ENCODE peak calls at places on chromosomes 12 and 14, in four cellular contexts. I is tibial nerve, R is suprapubic skin, J is retinal pigment epithelial cell. D is an unnamed sample.

GRCh38 chr12:47816646-47817271 is 2.9 kb downstream of the HDAC7 start:
- DNase-seq in R (no peak), I (no peak), J (no peak), D (no peak)

GRCh38 chr12:55057466-55057865 is 37.7 kb downstream of the NEUROD4 start:
- DNase-seq in J (no peak), I (no peak), R (no peak), D (no peak)

GRCh38 chr12:126337556-126337955 is 1272.3 kb downstream of the AACS start:
- DNase-seq in J (peak; percentile 18), R (no peak), I (no peak), D (no peak)

GRCh38 chr12:131098178-131098981 is 144.7 kb downstream of the ADGRD1 start:
- DNase-seq in R (peak; percentile 69), J (no peak), I (no peak), D (no peak)

GRCh38 chr12:93698307-93699092 is 21.3 kb downstream of the CRADD start:
- DNase-seq in R (no peak), J (no peak), I (no peak), D (no peak)

GRCh38 chr12:52992699-52993557 is 13.3 kb upstream of the EIF4B start:
- DNase-seq in R (peak; percentile 45), I (no peak), J (no peak), D (no peak)

GRCh38 chr12:5535531-5535930 is 103.6 kb downstream of the NTF3 start:
- DNase-seq in J (no peak), I (no peak), R (no peak), D (no peak)

GRCh38 chr12:2785017-2785416 is 9.8 kb upstream of the FKBP4 start:
- DNase-seq in R (peak; percentile 37), I (no peak), J (no peak), D (no peak)

GRCh38 chr12:32126720-32127119 is 20.1 kb downstream of the BICD1 start:
- DNase-seq in I (no peak), J (peak; percentile 61), R (no peak), D (no peak)

GRCh38 chr12:99392091-99392850 is 255.3 kb upstream of the GARIN6 start:
- DNase-seq in I (no peak), R (no peak), J (no peak), D (no peak)

GRCh38 chr14:69933623-69934275 is 54.5 kb downstream of the SMOC1 start:
- DNase-seq in I (no peak), R (no peak), J (no peak), D (no peak)

GRCh38 chr14:55062517-55063351 is 11.3 kb downstream of the MAPK1IP1L start:
- DNase-seq in J (no peak), I (no peak), R (no peak), D (no peak)

GRCh38 chr14:61344437-61345143 is 23.2 kb downstream of the PRKCH start:
- DNase-seq in R (no peak), I (no peak), J (no peak), D (no peak)

GRCh38 chr14:21024668-21025373 is at the start of gene NDRG2:
- DNase-seq in I (peak; percentile 72), J (no peak), R (peak; percentile 90), D (peak; percentile 74)

GRCh38 chr14:59337151-59337611 is 128.0 kb downstream of the GPR135 start:
- DNase-seq in R (peak; percentile 84), J (no peak), I (peak; percentile 67), D (no peak)

GRCh38 chr14:51341338-51341737 is 101.3 kb downstream of the TMX1 start:
- DNase-seq in J (no peak), R (no peak), I (no peak), D (no peak)

GRCh38 chr14:101196795-101197590 is 293.5 kb upstream of the RTL1 start:
- DNase-seq in R (peak; percentile 80), I (peak; percentile 20), J (no peak), D (peak; percentile 17)

GRCh38 chr14:90580381-90581335 is 183.8 kb downstream of the CALM1 start:
- DNase-seq in J (no peak), R (no peak), I (no peak), D (no peak)

GRCh38 chr12:66662729-66663128 is 16.1 kb downstream of the GRIP1 start:
- DNase-seq in I (no peak), J (peak; percentile 62), R (no peak), D (no peak)

GRCh38 chr12:104121001-104121400 is 17.0 kb downstream of the NFYB start:
- DNase-seq in J (peak; percentile 38), I (no peak), R (no peak), D (no peak)

GRCh38 chr14:105888784-105889665 is 362.6 kb downstream of the TMEM121 start:
- DNase-seq in I (no peak), R (peak; percentile 49), J (no peak), D (no peak)

GRCh38 chr12:98645572-98646067 is 530 bp downstream of the APAF1 start:
- DNase-seq in J (no peak), I (peak; percentile 23), R (no peak), D (no peak)

GRCh38 chr12:98743362-98743953 is 98.4 kb downstream of the APAF1 start:
- DNase-seq in R (no peak), J (no peak), I (no peak), D (no peak)

GRCh38 chr14:73774244-73774575 is 60.0 kb upstream of the PNMA1 start:
- DNase-seq in I (no peak), J (no peak), R (no peak), D (no peak)

DNA sequence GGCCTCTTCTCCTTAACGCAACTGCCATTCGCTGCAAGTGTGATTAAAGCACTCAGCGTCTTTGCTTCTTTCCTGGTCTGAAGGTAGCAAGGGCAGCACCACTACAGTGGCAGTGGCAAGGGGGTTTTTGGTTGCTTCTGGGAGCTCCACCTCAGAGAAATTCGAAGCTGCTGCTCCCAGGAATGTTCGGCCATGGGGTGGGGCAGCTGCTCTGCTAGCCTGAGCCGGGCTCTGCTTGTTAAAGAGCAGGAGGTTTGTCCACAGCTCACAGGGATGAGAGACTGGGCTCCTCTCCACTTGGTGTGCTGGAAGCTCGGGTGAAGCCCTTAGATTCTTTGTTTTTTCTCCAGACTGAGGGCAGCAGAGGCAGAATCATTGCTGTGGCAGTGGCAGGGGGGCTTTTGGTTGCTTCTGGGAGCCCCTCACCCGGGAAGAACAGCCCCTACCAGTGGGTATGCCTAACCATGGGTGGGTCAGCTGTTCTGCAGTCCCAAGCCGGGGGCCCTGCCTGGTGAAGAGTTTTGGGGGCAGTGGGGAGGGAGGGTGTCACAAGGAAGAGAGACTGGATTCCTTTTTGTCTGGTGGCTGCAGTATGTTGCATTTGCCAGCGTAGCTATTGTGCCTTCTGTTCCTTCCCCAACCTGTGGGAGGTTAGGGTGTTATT is 340.2 kb downstream of the AEBP2 start:
- DNase-seq in J (no peak), R (no peak), I (no peak), D (no peak)
- TF ChIP-seq CTCF in J (no peak), R (no peak), I (no peak), D (no peak)

GRCh38 chr12:88594780-88595179 is 14.5 kb upstream of the KITLG start:
- DNase-seq in J (no peak), R (no peak), I (no peak), D (no peak)

GRCh38 chr12:88600272-88600671 is 20.0 kb upstream of the KITLG start:
- DNase-seq in I (no peak), R (no peak), J (no peak), D (no peak)

GRCh38 chr12:88595697-88596096 is 15.4 kb upstream of the KITLG start:
- DNase-seq in R (no peak), I (no peak), J (no peak), D (no peak)

DNA sequence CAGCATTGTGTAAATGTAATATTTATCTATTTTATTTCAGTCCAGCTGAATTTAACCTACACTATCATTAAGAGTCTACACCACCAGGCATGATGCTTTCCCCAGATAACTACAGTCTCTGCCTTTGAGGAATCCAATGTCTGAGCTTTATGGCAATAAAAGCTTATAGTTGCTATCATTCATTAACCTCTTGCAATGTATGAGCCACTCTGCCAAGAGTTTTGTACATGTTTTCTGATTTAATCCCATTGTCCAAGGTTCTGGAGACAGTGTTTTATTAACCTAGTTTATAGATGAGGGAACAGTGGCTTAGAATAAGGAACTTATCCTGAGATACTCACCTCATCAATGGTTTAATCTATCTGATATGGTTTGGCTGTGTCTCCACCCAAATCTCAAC is 17.1 kb upstream of the KITLG start:
- DNase-seq in J (no peak), I (no peak), R (no peak), D (no peak)
- TF ChIP-seq CTCF in J (no peak), I (no peak), R (no peak), D (no peak)

GRCh38 chr12:56334490-56334793 is 642 bp upstream of the PAN2 start:
- DNase-seq in J (no peak), I (no peak), R (no peak), D (no peak)

GRCh38 chr12:56333197-56333678 is 562 bp downstream of the PAN2 start:
- DNase-seq in J (no peak), R (no peak), I (no peak), D (no peak)

GRCh38 chr12:56336361-56337167 is 2.1 kb upstream of the IL23A start:
- DNase-seq in J (no peak), R (no peak), I (no peak), D (no peak)

GRCh38 chr12:56332512-56333196 is 1.1 kb downstream of the PAN2 start:
- DNase-seq in I (no peak), R (no peak), J (no peak), D (no peak)

GRCh38 chr12:56333679-56334489 is at the start of gene PAN2:
- DNase-seq in I (peak; percentile 95), R (peak; percentile 98), J (peak; percentile 95), D (peak; percentile 81)
- TF ChIP-seq CTCF in I (peak; percentile 75), R (peak; percentile 66), J (peak; percentile 68), D (peak; percentile 67)

GRCh38 chr14:93206793-93207467 is at the start of the genes GON7 and UBR7:
- DNase-seq in J (peak; percentile 89), I (peak; percentile 91), R (peak; percentile 96), D (peak; percentile 89)
- TF ChIP-seq CTCF in J (peak; percentile 20), I (peak; percentile 59), R (peak; percentile 40), D (peak; percentile 10)

GRCh38 chr12:7966558-7966957 is 30.6 kb upstream of the SLC2A3 start:
- DNase-seq in I (no peak), R (no peak), J (no peak), D (no peak)

GRCh38 chr12:7972734-7973488 is 36.9 kb upstream of the SLC2A3 start:
- DNase-seq in R (no peak), J (no peak), I (no peak), D (no peak)

GRCh38 chr12:7970475-7971252 is 34.7 kb upstream of the SLC2A3 start:
- DNase-seq in I (peak; percentile 80), J (peak; percentile 46), R (peak; percentile 92), D (peak; percentile 96)
- TF ChIP-seq CTCF in I (no peak), J (no peak), R (no peak), D (no peak)